ENCODE peak calls at places on chromosomes 3 and 15, in four cellular contexts. Y, K, Z and M are unnamed samples.

GRCh38 chr3:123028233-123028828 is 768 bp upstream of the SEMA5B start:
- DNase-seq in Y (peak), K (peak), Z (no peak), M (peak)

GRCh38 chr3:88033806-88034205 is 25.0 kb downstream of the CGGBP1 start:
- DNase-seq in Y (peak), K (no peak), Z (no peak), M (no peak)

GRCh38 chr15:91887321-91887720 is 33.8 kb downstream of the SLCO3A1 start:
- DNase-seq in Y (no peak), K (no peak), Z (no peak), M (no peak)

GRCh38 chr3:106699093-106699492 is 678.1 kb upstream of the CCDC54 start:
- DNase-seq in Y (no peak), K (no peak), Z (no peak), M (no peak)

GRCh38 chr3:14278265-14278798 is 99.7 kb downstream of the LSM3 start:
- DNase-seq in Y (no peak), K (no peak), Z (no peak), M (no peak)

GRCh38 chr3:7322957-7323679 is 462.2 kb downstream of the GRM7 start:
- DNase-seq in Y (no peak), K (no peak), Z (no peak), M (no peak)

GRCh38 chr3:31952205-31952604 is 28.9 kb downstream of the OSBPL10 start:
- DNase-seq in Y (no peak), K (no peak), Z (no peak), M (peak)

GRCh38 chr3:99218468-99218867 is 317.0 kb upstream of the DCBLD2 start:
- DNase-seq in Y (no peak), K (no peak), Z (no peak), M (no peak)

GRCh38 chr15:77107531-77108355 is 36.8 kb upstream of the TSPAN3 start:
- DNase-seq in Y (peak), K (no peak), Z (no peak), M (peak)

GRCh38 chr3:48723725-48724124 is 6.7 kb upstream of the IP6K2 start:
- DNase-seq in Y (no peak), K (no peak), Z (no peak), M (no peak)

DNA sequence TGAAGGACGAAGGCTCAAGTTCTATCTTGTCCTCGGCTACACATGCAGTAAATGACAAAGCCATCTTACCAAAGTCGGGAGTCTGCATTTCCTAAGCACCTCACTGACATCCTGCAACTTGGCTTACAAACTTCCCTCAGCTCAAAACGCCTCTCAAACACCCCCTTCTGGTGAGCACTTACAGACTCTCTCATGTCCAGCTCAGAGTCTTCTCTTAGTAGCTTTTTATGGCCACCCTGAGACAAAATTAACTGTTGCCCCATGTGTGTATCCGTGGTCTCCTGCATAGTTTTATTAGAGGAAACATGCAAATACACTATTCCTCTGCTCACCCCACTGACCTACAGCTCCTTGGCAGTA is 819.7 kb downstream of the FHIT start:
- DNase-seq in Y (peak), K (no peak), Z (no peak), M (no peak)
- TF ChIP-seq SPI1 in Y (no peak), K (no peak), Z (no peak), M (no peak)

GRCh38 chr3:127748754-127749327 is 73.5 kb downstream of the MGLL start:
- DNase-seq in Y (no peak), K (no peak), Z (no peak), M (no peak)
- TF ChIP-seq SPI1 in Y (no peak), K (no peak), Z (no peak), M (no peak)

DNA sequence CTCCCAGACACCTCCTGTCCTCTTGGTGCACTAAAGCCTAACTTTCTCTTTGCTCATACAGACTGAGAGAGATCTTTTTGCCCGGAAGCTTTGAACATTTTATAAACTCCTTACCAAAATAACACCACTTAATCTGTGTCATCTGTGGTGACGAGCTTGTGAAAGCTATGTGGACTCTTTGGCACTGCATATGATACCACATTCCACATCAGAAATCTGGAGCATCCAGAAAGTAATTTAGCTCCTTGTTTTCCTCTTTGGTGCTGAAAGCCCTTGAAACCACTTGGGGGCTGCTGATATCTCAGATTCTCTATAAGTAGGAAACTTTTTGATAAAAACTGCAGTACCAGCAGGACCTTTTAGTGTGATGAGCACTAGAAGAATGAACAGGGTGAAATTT is 128.3 kb downstream of the ALCAM start:
- DNase-seq in Y (no peak), K (no peak), Z (no peak), M (no peak)
- TF ChIP-seq SPI1 in Y (no peak), K (no peak), Z (no peak), M (no peak)

GRCh38 chr3:61824553-61825135 is 263.3 kb downstream of the PTPRG start:
- DNase-seq in Y (no peak), K (no peak), Z (no peak), M (no peak)

GRCh38 chr3:61821823-61822251 is 260.5 kb downstream of the PTPRG start:
- DNase-seq in Y (no peak), K (no peak), Z (no peak), M (no peak)

GRCh38 chr3:61819861-61820260 is 258.5 kb downstream of the PTPRG start:
- DNase-seq in Y (no peak), K (no peak), Z (no peak), M (no peak)

GRCh38 chr3:61820306-61820992 is 259.1 kb downstream of the PTPRG start:
- DNase-seq in Y (no peak), K (no peak), Z (no peak), M (no peak)

DNA sequence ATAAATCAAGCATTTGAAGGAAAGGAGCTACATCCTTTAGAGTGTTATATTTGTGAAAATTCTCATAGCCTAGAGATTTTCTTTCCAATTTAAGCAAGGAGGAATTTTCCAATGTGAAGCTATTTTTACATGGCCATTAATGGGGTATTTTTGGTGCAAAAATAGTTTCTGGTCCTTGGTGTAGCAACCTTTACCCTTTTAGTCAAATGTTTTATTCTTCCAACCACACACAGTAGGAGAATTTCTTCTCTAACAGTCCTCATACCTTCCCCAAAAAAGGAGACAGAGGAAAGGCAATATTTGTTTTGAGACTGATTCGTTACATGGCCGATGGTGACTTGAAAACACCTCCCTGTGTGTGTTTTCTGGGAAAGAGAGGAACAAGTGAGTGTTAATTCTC is 261.2 kb downstream of the PTPRG start:
- DNase-seq in Y (no peak), K (no peak), Z (no peak), M (no peak)
- TF ChIP-seq SPI1 in Y (no peak), K (no peak), Z (no peak), M (no peak)

GRCh38 chr3:167406876-167407492 is 26.9 kb upstream of the ZBBX start:
- DNase-seq in Y (peak), K (peak), Z (no peak), M (no peak)
- TF ChIP-seq SPI1 in Y (no peak), K (no peak), Z (no peak), M (no peak)

GRCh38 chr15:94478763-94479162 is 247.4 kb downstream of the MCTP2 start:
- DNase-seq in Y (no peak), K (no peak), Z (peak), M (no peak)

GRCh38 chr15:94485148-94485719 is 253.9 kb downstream of the MCTP2 start:
- DNase-seq in Y (no peak), K (no peak), Z (no peak), M (no peak)

GRCh38 chr15:94476681-94477080 is 245.3 kb downstream of the MCTP2 start:
- DNase-seq in Y (no peak), K (no peak), Z (no peak), M (no peak)

DNA sequence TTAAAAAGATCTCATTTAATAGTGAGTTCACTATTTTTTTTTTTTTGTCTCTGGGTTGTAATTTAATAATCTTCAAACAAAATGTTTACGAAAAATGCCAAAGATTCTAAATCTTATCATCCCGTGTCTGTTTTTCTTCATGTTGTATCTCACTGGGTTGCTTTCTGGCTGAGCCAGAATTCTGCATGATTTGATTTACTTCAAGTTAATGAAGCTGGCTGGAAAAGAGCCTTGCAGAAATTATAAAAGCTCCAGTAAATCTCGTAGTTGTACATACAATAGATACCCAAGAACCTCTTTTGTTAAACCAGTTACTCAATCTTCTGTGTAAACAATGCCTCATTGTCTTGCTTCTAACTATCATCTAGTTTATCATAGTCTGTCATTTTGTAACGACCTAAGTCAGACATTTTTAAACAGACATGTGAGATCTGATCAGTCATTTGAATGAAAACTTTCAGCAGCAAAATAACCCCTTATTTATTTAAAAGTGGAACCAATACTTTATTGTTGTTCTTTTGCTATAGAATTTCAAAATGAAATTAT is 249.0 kb downstream of the MCTP2 start:
- DNase-seq in Y (no peak), K (no peak), Z (no peak), M (no peak)
- TF ChIP-seq SPI1 in Y (no peak), K (no peak), Z (no peak), M (no peak)

GRCh38 chr3:47583320-47584075 is 4.8 kb upstream of the CSPG5 start:
- DNase-seq in Y (no peak), K (no peak), Z (no peak), M (no peak)
- TF ChIP-seq SPI1 in Y (no peak), K (no peak), Z (no peak), M (no peak)

GRCh38 chr15:34327906-34328305 is 9.7 kb downstream of the SLC12A6 start:
- DNase-seq in Y (no peak), K (no peak), Z (no peak), M (no peak)
- TF ChIP-seq SPI1 in Y (no peak), K (no peak), Z (no peak), M (no peak)